ENCODE peak calls at places on chromosomes 7 and 10, in eight cellular contexts. E is body of pancreas, F is testis, U is thyroid gland, R is spleen, S is transverse colon, Z is ovary, I is tibial nerve. M is an unnamed sample.

GRCh38 chr10:24466616-24466949 is 257.1 kb downstream of the ARHGAP21 start:
- DNase-seq in E (no peak), U (no peak), R (no peak), I (no peak), S (no peak), Z (no peak), F (no peak), M (no peak)

GRCh38 chr7:38306136-38306535 is 32.7 kb upstream of the TARP start:
- DNase-seq in E (no peak), S (no peak), R (no peak), I (no peak), U (peak), F (no peak), Z (no peak), M (no peak)

GRCh38 chr10:79319372-79319771 is 27.9 kb upstream of the PPIF start:
- DNase-seq in R (peak), I (no peak), E (no peak), Z (no peak), S (no peak), U (no peak), F (no peak), M (no peak)

GRCh38 chr10:18659784-18660561 is 742 bp downstream of the ARL5B start:
- DNase-seq in Z (no peak), U (peak), R (no peak), E (peak), S (peak), F (no peak), I (no peak), M (no peak)

GRCh38 chr10:47262606-47263295 is 37.2 kb upstream of the GDF10 start:
- DNase-seq in R (no peak), F (no peak), S (no peak), U (no peak), E (no peak), Z (no peak), I (no peak), M (no peak)

GRCh38 chr7:136228185-136228584 is 251.0 kb upstream of the MTPN start:
- DNase-seq in I (no peak), E (no peak), F (no peak), U (no peak), S (no peak), R (no peak), Z (no peak), M (no peak)

GRCh38 chr10:132341017-132341416 is 9.0 kb downstream of the LRRC27 start:
- DNase-seq in E (no peak), R (peak), S (no peak), I (no peak), Z (no peak), U (no peak), F (no peak), M (no peak)

GRCh38 chr7:140393756-140394306 is 4.5 kb downstream of the SLC37A3 start:
- DNase-seq in S (no peak), F (no peak), I (no peak), U (no peak), Z (no peak), R (no peak), E (no peak), M (no peak)

GRCh38 chr10:51188013-51188412 is 113.7 kb downstream of the PRKG1 start:
- DNase-seq in S (no peak), R (no peak), I (no peak), U (no peak), F (no peak), E (no peak), Z (no peak), M (no peak)

GRCh38 chr7:31488562-31489203 is 25.2 kb upstream of the ITPRID1 start:
- DNase-seq in Z (no peak), I (no peak), R (no peak), U (peak), F (peak), E (peak), S (peak), M (peak)

GRCh38 chr10:30027057-30028005 is 32.1 kb downstream of the JCAD start:
- DNase-seq in S (peak), E (peak), Z (peak), F (peak), R (peak), I (no peak), U (peak), M (peak)

GRCh38 chr10:7192041-7192440 is 218.8 kb downstream of the SFMBT2 start:
- DNase-seq in I (no peak), Z (no peak), S (no peak), U (no peak), E (no peak), R (no peak), F (no peak), M (no peak)

DNA sequence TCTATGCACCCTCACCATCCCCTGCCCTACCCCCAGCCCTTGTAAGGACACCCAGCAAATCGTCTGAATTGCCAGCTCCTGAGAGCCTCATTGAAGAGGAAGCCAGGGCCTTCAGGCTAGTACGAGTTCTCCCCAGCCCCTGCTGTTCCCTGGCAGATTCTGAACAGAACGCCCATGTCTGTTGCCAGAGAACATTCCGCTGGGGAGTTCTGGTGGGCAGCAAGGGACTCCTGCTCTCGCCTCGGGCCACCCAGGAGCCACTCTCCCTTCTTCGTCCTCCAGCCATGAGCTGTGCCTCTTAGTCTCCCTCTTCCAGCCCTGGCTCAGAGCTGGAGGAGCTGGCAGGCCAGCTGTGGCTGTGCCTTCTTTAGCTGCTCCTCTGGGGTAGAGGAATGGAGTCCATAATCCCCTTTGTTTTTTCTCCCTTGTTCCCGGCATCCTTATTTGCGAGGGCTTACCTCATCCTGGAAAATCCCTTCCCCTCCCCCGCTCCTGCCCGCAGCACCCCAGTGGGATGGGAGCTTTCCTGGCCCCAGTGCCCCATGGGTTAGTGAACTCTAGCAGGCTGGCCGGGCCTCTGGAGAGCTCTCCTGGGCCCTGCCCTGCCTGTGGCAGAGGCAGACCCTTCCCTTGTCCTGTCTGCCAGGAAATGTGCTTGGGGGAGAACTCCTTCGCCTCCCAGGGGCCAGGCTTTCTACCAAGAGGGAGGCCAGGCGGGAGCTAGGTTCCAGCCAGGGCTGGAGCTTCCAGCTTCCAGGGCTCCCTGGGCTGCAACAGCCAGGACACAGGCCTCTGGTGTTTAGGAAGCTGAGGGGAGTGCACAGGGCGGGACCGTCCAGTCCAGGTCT is 16.6 kb upstream of the TRIM8 start:
- DNase-seq in U (peak), I (no peak), R (peak), Z (peak), F (no peak), S (no peak), E (peak), M (no peak)
- H3K4me3 ChIP-seq in U (no peak), I (peak), R (no peak), Z (no peak), F (no peak), S (no peak), E (no peak), M (no peak)

GRCh38 chr7:116793795-116794360 is 68.5 kb upstream of the CAPZA2 start:
- DNase-seq in U (no peak), Z (no peak), E (no peak), F (no peak), R (no peak), I (no peak), S (no peak), M (no peak)
- TF ChIP-seq POLR2A in U (no peak), Z (no peak), E (no peak), F (no peak), R (no peak), I (no peak), S (no peak), M (no peak)

DNA sequence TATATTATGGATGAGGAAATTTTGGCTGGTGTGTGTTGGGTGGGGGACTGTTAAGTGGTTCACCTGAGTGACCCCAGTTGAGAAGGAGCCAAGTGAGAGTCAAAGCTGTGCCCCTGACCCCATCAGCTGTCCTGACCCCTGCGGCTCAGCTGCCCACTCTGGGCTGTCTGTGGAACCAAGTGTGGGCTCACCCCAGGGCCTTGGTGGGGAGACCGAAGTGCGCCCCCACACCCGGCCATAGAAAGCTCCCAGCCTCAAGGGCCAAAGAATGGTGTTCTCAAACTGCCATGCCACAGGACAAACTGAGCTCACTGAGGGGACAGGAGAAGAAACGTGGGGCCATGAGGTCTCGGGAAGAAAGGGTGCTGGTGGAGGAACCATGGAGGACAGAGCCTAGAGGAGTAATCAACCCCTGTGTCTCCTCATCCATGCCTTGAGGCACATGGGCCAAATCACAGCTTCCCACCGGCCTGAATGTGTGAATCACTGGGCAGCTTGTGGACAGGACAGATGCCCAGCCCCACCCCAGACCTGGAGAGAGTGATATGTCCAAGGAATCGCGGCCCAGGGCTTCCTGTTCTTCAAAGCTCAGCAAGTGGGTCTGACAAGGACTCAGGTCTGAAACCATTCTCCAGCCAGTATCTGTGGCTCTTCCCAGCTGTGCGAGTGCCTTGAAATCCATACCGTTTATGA is 86.2 kb upstream of the CACUL1 start:
- DNase-seq in U (no peak), I (no peak), S (no peak), E (no peak), R (no peak), Z (no peak), F (no peak), M (no peak)
- H3K27ac ChIP-seq in U (no peak), I (no peak), S (no peak), E (no peak), R (no peak), Z (no peak), F (no peak), M (no peak)

GRCh38 chr7:80735330-80735729 is 96.9 kb downstream of the CD36 start:
- DNase-seq in F (no peak), R (no peak), Z (no peak), I (no peak), S (no peak), E (no peak), U (no peak), M (no peak)

GRCh38 chr7:80736371-80736770 is 97.9 kb downstream of the CD36 start:
- DNase-seq in S (no peak), U (no peak), Z (no peak), R (no peak), I (no peak), E (no peak), F (no peak), M (no peak)

DNA sequence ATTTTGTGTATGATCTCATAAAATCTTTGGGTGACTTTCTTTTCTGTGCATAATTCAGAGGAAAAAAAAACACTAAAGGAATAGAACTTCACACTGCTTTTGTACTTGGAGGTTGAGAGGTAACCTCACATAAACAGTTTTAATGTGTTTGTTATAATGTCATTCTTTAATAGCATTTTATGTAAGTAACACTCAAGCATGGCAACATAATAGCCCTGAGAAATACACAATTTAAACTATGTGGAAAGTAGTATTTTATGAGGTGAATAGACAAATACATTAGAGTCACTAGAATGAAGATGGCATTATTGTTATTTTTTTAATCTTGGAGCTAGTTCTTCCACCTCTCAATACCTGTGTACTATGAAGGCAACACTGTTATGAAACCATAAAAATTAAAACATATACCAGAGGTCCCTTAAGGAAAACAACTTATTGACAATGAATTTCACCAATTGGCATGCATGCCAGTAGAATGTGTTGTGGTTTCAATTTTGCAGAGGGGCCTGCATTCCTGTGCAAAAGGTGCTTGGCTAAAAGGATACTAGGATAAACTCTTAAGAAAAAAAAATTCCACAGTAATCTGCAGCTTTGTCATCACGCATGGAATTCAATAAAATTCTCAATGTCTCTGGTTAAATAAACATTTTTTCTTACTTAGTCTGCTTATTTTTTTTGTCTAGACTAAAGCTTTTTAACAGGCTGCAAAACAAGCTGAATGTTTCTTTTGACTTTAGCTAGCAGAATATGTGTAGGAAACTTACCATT is 102.5 kb downstream of the CD36 start:
- DNase-seq in R (no peak), I (no peak), E (no peak), F (no peak), U (no peak), S (no peak), Z (no peak), M (no peak)
- H3K4me3 ChIP-seq in R (no peak), I (no peak), E (no peak), F (no peak), U (no peak), S (no peak), Z (no peak), M (no peak)

GRCh38 chr7:149873074-149873967 is 448 bp upstream of the ATP6V0E2 start:
- DNase-seq in I (peak), U (peak), S (peak), F (peak), Z (peak), R (peak), E (peak), M (peak)
- TF ChIP-seq POLR2A in I (peak), U (peak), S (peak), F (no peak), Z (peak), R (no peak), E (peak), M (peak)

GRCh38 chr7:2777898-2778535 is 66.1 kb downstream of the GNA12 start:
- DNase-seq in F (no peak), I (no peak), R (no peak), E (no peak), U (no peak), S (no peak), Z (no peak), M (no peak)
- H3K27ac ChIP-seq in F (no peak), I (no peak), R (no peak), E (no peak), U (no peak), S (peak), Z (peak), M (no peak)

GRCh38 chr7:48522692-48523091 is 351.4 kb downstream of the ABCA13 start:
- DNase-seq in E (no peak), U (no peak), Z (no peak), F (no peak), S (no peak), I (no peak), R (no peak), M (no peak)

GRCh38 chr7:48528689-48529088 is 357.4 kb downstream of the ABCA13 start:
- DNase-seq in E (no peak), U (no peak), I (no peak), F (no peak), S (no peak), Z (no peak), R (no peak), M (no peak)

GRCh38 chr7:48525726-48526374 is 354.6 kb downstream of the ABCA13 start:
- DNase-seq in F (no peak), R (no peak), I (no peak), U (no peak), E (no peak), S (no peak), Z (no peak), M (no peak)

DNA sequence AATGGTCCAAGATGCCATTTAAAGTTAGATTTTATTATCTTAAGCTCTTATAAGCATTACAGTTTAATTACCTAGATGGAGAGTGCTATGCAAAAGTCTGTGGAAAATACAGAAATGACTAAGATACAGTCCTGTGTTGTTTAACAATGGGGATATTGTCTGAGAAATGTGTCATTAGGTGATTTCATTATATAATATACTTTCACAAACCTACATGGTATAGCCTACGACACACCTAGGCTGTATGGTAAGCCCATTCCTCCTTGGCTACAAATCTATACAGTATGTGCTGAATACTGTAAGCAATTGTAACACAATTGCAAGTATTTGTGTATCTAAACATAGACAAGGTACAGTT is 355.1 kb downstream of the ABCA13 start:
- DNase-seq in F (no peak), E (no peak), R (no peak), S (no peak), I (no peak), Z (no peak), U (no peak), M (no peak)
- H3K4me3 ChIP-seq in F (no peak), E (no peak), R (no peak), S (no peak), I (no peak), Z (no peak), U (no peak), M (no peak)

GRCh38 chr10:13893926-13894325 is 307.2 kb downstream of the PRPF18 start:
- DNase-seq in R (no peak), E (no peak), U (no peak), I (no peak), Z (no peak), S (no peak), F (no peak), M (no peak)

GRCh38 chr10:13890617-13891541 is 304.1 kb downstream of the PRPF18 start:
- DNase-seq in Z (no peak), F (no peak), U (no peak), S (no peak), R (no peak), E (no peak), I (no peak), M (peak)

GRCh38 chr10:13891542-13892431 is 305.0 kb downstream of the PRPF18 start:
- DNase-seq in S (no peak), I (no peak), Z (no peak), R (no peak), U (no peak), E (no peak), F (no peak), M (no peak)

GRCh38 chr10:13892871-13893270 is 306.1 kb downstream of the PRPF18 start:
- DNase-seq in S (no peak), U (no peak), E (no peak), I (no peak), R (no peak), F (no peak), Z (no peak), M (no peak)

GRCh38 chr10:13894412-13895093 is 307.8 kb downstream of the PRPF18 start:
- DNase-seq in S (no peak), R (no peak), E (no peak), U (no peak), Z (no peak), F (no peak), I (no peak), M (no peak)
- TF ChIP-seq POLR2A in S (no peak), R (no peak), E (no peak), U (no peak), Z (no peak), F (no peak), I (no peak), M (no peak)

DNA sequence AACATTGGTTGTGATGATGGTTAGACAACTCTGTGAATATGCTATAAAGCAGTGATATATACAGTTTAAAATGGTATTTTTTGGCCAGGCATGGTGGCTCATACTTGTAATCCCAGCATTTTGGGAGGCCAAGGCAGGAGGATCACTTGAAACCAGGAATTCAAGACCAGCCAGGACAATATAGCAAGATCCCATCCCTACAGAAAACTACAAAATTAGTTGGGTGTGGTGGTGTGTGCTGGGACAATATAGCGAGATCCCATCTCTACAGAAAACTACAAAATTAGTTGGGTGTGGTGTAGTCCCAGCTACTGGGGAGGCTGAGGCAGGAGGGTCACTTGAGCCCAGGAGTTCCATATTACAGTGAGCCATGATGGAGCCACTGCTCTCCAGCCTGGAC is 27.5 kb upstream of the MSMB start:
- DNase-seq in S (no peak), Z (no peak), E (no peak), I (no peak), U (no peak), R (no peak), F (no peak), M (no peak)
- H3K27ac ChIP-seq in S (no peak), Z (no peak), E (no peak), I (no peak), U (no peak), R (no peak), F (no peak), M (no peak)

DNA sequence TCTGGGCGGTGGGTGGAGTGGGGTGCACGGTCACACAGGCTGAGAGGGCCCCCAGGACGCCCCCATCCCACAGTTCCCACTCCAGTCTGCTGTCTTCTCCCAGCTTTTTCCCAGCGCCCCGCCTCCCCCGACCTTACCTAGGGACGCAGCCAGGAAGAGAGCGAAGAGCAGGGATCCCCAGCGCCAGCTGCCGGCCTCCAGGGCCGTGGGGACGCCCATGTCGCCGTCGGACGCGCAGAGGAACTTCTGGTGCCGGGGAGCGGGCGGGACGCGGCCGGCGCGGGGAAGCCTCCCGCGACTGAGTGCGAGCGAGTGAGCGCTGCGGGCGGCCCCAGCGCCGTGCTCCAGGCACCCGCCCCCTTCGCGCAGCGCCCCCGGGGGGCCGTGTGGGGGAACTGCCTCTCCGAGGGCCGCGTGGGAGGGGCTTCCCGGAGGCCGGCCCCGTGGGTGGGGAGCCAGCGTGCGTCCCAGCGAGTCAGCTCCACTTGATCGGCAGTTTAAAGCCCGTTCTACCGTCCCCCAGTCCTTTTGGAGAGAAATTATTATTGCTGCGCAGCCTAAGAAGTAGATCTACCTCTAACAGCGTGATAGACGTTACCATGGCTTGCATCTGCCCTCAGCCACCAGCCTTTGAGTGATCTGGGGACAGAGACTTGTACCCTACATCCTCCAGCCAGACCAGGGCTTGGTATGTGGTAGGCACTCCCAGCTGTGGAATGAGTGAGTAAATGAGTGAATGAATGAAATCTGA is at the start of gene VSIR:
- DNase-seq in U (peak), S (peak), I (peak), R (peak), F (peak), E (peak), Z (peak), M (peak)
- H3K4me3 ChIP-seq in U (peak), S (peak), I (peak), R (peak), F (peak), E (peak), Z (peak), M (no peak)